ENCODE peak calls at places on chromosomes 13 and 19, in seven cellular contexts. X, D, K, G, H, L and Z are unnamed samples.

GRCh38 chr19:12944064-12944674 is 1.5 kb upstream of the RAD23A start:
- DNase-seq in H (no peak), L (no peak), K (no peak), X (no peak), G (no peak), D (no peak), Z (no peak)

GRCh38 chr13:29175245-29175873 is 355.2 kb downstream of the MTUS2 start:
- DNase-seq in H (no peak), G (no peak), K (no peak), L (no peak), D (no peak), X (no peak), Z (no peak)

GRCh38 chr13:40789275-40790231 is at the start of gene SLC25A15:
- DNase-seq in X (peak), K (peak), H (peak), L (peak), G (peak), D (no peak), Z (no peak)

GRCh38 chr13:51584731-51585191 is 499 bp downstream of the WDFY2 start:
- DNase-seq in G (peak), L (peak), K (no peak), X (peak), H (peak), D (peak), Z (no peak)

GRCh38 chr13:96898855-96899254 is 95.4 kb downstream of the OXGR1 start:
- DNase-seq in D (no peak), K (no peak), G (no peak), L (no peak), X (peak), H (no peak), Z (no peak)

GRCh38 chr13:60538566-60538965 is 141.5 kb downstream of the TDRD3 start:
- DNase-seq in G (no peak), L (no peak), D (no peak), K (no peak), X (peak), H (no peak), Z (no peak)

GRCh38 chr13:95296326-95296939 is 4.8 kb downstream of the ABCC4 start:
- DNase-seq in L (peak), D (no peak), G (peak), X (peak), K (peak), H (no peak), Z (no peak)

GRCh38 chr19:38047641-38048040 is 140.6 kb downstream of the SIPA1L3 start:
- DNase-seq in K (no peak), L (no peak), G (no peak), H (no peak), X (no peak), D (no peak), Z (no peak)

GRCh38 chr13:99357149-99357596 is 50.0 kb upstream of the GPR183 start:
- DNase-seq in X (no peak), H (peak), G (no peak), K (peak), L (no peak), D (no peak), Z (no peak)

GRCh38 chr13:35720690-35721554 is 244.4 kb upstream of the MAB21L1 start:
- DNase-seq in H (no peak), L (peak), D (peak), K (peak), X (peak), G (peak), Z (no peak)

GRCh38 chr13:30731658-30732390 is 3.5 kb upstream of the ALOX5AP start:
- DNase-seq in X (no peak), G (no peak), L (no peak), K (no peak), D (no peak), H (no peak), Z (no peak)

GRCh38 chr13:38693641-38694040 is 6.8 kb downstream of the FREM2 start:
- DNase-seq in K (no peak), L (peak), H (no peak), X (no peak), D (no peak), G (peak), Z (no peak)

GRCh38 chr13:67416047-67416925 is 186.2 kb upstream of the PCDH9 start:
- DNase-seq in G (peak), H (no peak), D (no peak), L (no peak), X (peak), K (peak), Z (no peak)

GRCh38 chr13:30196025-30196424 is 111.3 kb downstream of the KATNAL1 start:
- DNase-seq in D (no peak), H (no peak), K (no peak), L (no peak), G (no peak), X (peak), Z (no peak)

GRCh38 chr19:3620145-3620816 is 6.3 kb downstream of the CACTIN start:
- DNase-seq in K (no peak), H (no peak), D (no peak), L (no peak), X (no peak), G (no peak), Z (no peak)
- H3K27ac ChIP-seq in K (no peak), H (no peak), D (no peak), L (no peak), X (no peak), G (no peak), Z (no peak)

DNA sequence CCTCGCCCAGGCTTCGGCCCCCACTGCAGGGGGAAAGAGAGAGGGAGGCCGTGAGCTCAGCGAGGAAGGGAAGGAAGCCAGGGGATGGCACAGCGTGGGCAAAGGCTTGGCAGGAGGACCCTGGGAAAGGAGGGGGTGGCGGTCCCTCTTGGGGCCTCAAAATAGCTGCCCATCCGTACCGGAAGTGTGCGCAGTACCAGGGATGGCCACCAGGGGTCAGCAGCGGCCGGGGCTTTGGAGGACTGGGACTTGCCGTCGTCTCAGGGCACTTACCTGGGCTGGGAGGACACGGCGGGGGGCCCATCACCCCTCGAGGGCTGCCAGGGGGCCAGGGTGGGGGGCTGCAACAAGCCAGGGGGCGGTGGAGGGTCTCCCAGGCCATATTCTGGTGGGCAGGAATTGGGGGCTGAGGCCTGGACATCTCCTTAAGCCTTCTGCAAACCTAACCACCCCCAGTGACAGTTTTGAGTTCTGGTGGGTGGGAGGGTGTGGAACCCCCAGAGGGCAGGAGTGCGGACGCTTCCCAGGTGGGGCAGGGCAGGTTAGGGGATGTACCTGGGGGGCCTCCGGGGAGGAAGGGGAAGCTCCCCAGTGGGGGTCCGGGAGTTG is 7.8 kb upstream of the TMEM161A start:
- DNase-seq in L (peak), D (peak), H (peak), K (peak), X (peak), G (peak), Z (no peak)
- H3K27ac ChIP-seq in L (no peak), D (no peak), H (no peak), K (no peak), X (no peak), G (no peak), Z (no peak)

GRCh38 chr13:111449041-111449440 is 128.6 kb downstream of the TEX29 start:
- DNase-seq in G (peak), H (no peak), X (no peak), L (no peak), K (no peak), D (no peak), Z (no peak)
- H3K27ac ChIP-seq in G (no peak), H (no peak), X (no peak), L (no peak), K (no peak), D (no peak), Z (no peak)

DNA sequence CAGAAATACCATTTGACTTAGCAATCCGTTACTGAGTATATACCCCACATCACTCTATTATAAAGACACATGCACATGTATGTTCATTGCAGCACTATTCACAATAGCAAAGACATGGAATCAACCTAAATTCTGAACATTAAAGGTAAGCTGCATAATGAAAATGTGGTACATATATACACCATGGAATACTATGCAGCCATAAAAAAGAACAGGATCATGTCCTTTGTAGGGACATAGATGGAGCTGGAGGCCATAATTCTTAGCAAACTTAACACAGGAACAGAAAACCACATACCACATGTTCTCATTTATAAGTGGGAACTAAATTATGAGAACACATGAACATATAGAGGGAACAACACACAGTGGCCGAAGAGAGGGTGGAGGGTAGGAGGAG is 85.2 kb downstream of the NDFIP2 start:
- DNase-seq in D (no peak), G (no peak), L (no peak), H (no peak), K (no peak), X (no peak), Z (no peak)
- H3K27ac ChIP-seq in D (no peak), G (no peak), L (no peak), H (no peak), K (no peak), X (no peak), Z (no peak)

DNA sequence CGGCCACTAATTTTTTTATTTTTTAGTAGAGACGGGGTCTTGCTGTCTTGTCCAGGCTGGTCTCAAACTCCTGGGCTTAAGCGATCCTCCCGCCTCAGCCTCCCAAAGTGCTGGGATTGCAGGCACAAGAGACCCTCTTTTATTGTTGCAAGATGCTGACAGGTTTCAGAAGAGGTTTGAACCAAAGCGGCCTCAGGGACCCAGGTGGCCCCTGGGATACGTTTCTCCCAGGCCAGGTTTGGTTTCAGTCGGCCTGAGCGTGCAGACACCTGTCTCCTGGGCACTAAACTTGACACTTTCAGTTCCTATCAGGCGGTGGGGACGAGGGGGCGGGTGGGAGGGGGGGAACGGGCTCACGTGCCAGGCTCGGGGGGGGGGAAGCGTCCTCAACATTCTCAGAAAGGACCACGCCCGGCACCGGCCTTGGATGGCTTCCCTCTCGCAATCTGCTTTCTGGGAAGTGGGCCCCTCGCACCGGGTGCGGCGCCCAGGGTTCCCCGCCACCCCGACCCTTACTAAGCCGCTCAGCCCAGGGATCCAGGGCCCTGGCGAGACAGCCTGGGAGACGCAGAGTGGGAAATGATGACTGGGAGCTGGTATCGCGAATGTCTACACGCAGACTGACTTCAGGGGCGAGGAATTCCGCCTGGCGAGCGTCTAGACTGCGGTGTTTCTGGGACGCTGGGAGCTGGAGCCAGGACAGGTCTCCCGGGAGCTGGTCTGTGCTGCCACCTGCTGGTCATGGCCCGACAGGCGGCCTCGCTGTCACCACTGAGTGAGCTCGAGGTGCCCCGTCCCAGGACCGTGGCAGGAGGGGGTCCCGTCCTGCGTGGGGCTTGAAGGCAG is 91.6 kb downstream of the GNG7 start:
- DNase-seq in X (peak), H (peak), K (peak), L (peak), G (peak), D (peak), Z (peak)
- H3K27ac ChIP-seq in X (peak), H (no peak), K (peak), L (peak), G (no peak), D (peak), Z (no peak)

GRCh38 chr13:48278806-48279205 is 24.7 kb upstream of the RB1 start:
- DNase-seq in H (no peak), L (no peak), K (no peak), G (no peak), D (no peak), X (no peak), Z (no peak)

GRCh38 chr13:48273346-48273745 is 30.2 kb upstream of the RB1 start:
- DNase-seq in G (no peak), X (no peak), D (no peak), L (no peak), H (no peak), K (no peak), Z (no peak)

GRCh38 chr13:48275507-48275906 is 28.0 kb upstream of the RB1 start:
- DNase-seq in K (no peak), G (no peak), L (no peak), H (no peak), X (no peak), D (no peak), Z (no peak)
- H3K27ac ChIP-seq in K (no peak), G (no peak), L (no peak), H (no peak), X (no peak), D (no peak), Z (no peak)

GRCh38 chr13:49645451-49645850 is 17.1 kb downstream of the ARL11 start:
- DNase-seq in D (no peak), X (no peak), G (no peak), K (no peak), L (no peak), H (no peak), Z (no peak)
- H3K27ac ChIP-seq in D (no peak), X (no peak), G (no peak), K (no peak), L (no peak), H (no peak), Z (no peak)

GRCh38 chr19:50878851-50879250 is 5.6 kb downstream of the KLK2 start:
- DNase-seq in G (no peak), L (no peak), K (no peak), X (no peak), D (no peak), H (no peak), Z (no peak)

GRCh38 chr19:50875795-50876422 is 2.7 kb downstream of the KLK2 start:
- DNase-seq in D (no peak), X (no peak), L (no peak), H (no peak), K (no peak), G (no peak), Z (no peak)

GRCh38 chr19:50882188-50882587 is 8.9 kb downstream of the KLK2 start:
- DNase-seq in D (no peak), H (no peak), G (no peak), X (no peak), L (no peak), K (no peak), Z (no peak)

GRCh38 chr19:50877338-50877737 is 4.1 kb downstream of the KLK2 start:
- DNase-seq in G (no peak), H (no peak), K (no peak), D (no peak), X (no peak), L (no peak), Z (no peak)

GRCh38 chr19:50880241-50880640 is 7.0 kb downstream of the KLK2 start:
- DNase-seq in H (no peak), X (no peak), K (no peak), G (no peak), L (no peak), D (no peak), Z (no peak)
- H3K27ac ChIP-seq in H (no peak), X (no peak), K (no peak), G (no peak), L (no peak), D (no peak), Z (no peak)

DNA sequence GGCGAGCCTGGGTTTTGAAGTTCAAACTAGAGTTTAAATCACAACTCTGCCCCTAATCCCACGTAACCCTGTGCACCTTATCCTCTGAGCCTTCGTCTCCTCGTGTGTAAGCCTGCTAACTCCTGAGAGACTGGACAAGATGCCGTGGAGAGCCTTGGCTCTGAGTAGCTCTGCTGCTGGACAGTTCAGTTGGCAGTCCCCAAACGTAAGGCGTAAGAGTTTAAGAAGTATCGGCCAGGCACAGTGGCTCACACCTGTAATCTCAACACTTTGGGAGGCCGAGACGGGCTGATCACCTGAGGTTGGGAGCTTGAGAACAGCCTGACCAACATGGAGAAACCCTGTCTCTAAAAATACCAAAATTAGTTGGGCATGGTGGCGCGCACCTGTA is 4.7 kb upstream of the CD79A start:
- DNase-seq in X (no peak), G (no peak), H (no peak), K (no peak), L (no peak), D (no peak), Z (no peak)
- H3K27ac ChIP-seq in X (no peak), G (no peak), H (peak), K (no peak), L (peak), D (peak), Z (peak)

GRCh38 chr19:33403221-33403972 is 29.9 kb downstream of the CEBPG start:
- DNase-seq in G (no peak), X (no peak), K (peak), D (no peak), L (peak), H (no peak), Z (no peak)

GRCh38 chr19:33403973-33404304 is 30.4 kb downstream of the CEBPG start:
- DNase-seq in K (no peak), L (no peak), X (no peak), D (no peak), G (no peak), H (no peak), Z (no peak)

GRCh38 chr19:33404916-33405315 is 31.4 kb downstream of the CEBPG start:
- DNase-seq in D (no peak), L (peak), X (no peak), K (peak), H (no peak), G (no peak), Z (no peak)

GRCh38 chr19:33405491-33406461 is 32.3 kb downstream of the CEBPG start:
- DNase-seq in H (no peak), L (peak), X (no peak), G (no peak), K (peak), D (no peak), Z (no peak)

GRCh38 chr19:33404506-33404905 is 31.0 kb downstream of the CEBPG start:
- DNase-seq in X (no peak), K (peak), L (no peak), D (no peak), H (no peak), G (no peak), Z (no peak)
- H3K27ac ChIP-seq in X (no peak), K (no peak), L (no peak), D (no peak), H (no peak), G (no peak), Z (no peak)